ENCODE peak calls at places on chromosomes 3 and 15, in eight cellular contexts. One of them, this sample, is unnamed. For H3K4me1, the result is how much of the 10 kb centered on the place peaks cover.

GRCh38 chr15:25800761-25801515 is 62.2 kb downstream of the ATP10A start:
- DNase-seq in ascending aorta: no peak
- DNase-seq in thoracic aorta: no peak
- DNase-seq in cardiac muscle cell: no peak
- DNase-seq in pancreas: no peak
- DNase-seq in breast epithelium: no peak
- DNase-seq in lower lobe of right lung: no peak
- DNase-seq in lung: no peak
- DNase-seq in this sample: no peak

GRCh38 chr3:46900356-46900755 is 22.8 kb downstream of the PTH1R start:
- DNase-seq in cardiac muscle cell: no peak
- DNase-seq in breast epithelium: no peak
- DNase-seq in lower lobe of right lung: no peak
- DNase-seq in thoracic aorta: no peak
- DNase-seq in lung: no peak
- DNase-seq in pancreas: peak
- DNase-seq in ascending aorta: no peak
- DNase-seq in this sample: no peak

GRCh38 chr15:86073281-86073680 is 6.4 kb upstream of the AGBL1 start:
- DNase-seq in lung: no peak
- DNase-seq in cardiac muscle cell: no peak
- DNase-seq in thoracic aorta: no peak
- DNase-seq in breast epithelium: no peak
- DNase-seq in ascending aorta: no peak
- DNase-seq in lower lobe of right lung: no peak
- DNase-seq in pancreas: no peak
- DNase-seq in this sample: no peak

GRCh38 chr3:136042608-136043221 is 77.2 kb downstream of the PPP2R3A start:
- DNase-seq in lower lobe of right lung: no peak
- DNase-seq in thoracic aorta: no peak
- DNase-seq in ascending aorta: no peak
- DNase-seq in lung: no peak
- DNase-seq in breast epithelium: no peak
- DNase-seq in cardiac muscle cell: peak
- DNase-seq in pancreas: no peak
- DNase-seq in this sample: no peak

GRCh38 chr3:141498592-141499223 is 11.9 kb downstream of the RASA2 start:
- DNase-seq in ascending aorta: peak
- DNase-seq in cardiac muscle cell: peak
- DNase-seq in lung: peak
- DNase-seq in breast epithelium: peak
- DNase-seq in lower lobe of right lung: peak
- DNase-seq in thoracic aorta: no peak
- DNase-seq in pancreas: no peak
- DNase-seq in this sample: no peak

GRCh38 chr3:197454014-197454413 is 101.8 kb downstream of the BDH1 start:
- DNase-seq in pancreas: no peak
- DNase-seq in ascending aorta: no peak
- DNase-seq in thoracic aorta: no peak
- DNase-seq in cardiac muscle cell: peak
- DNase-seq in breast epithelium: no peak
- DNase-seq in lung: no peak
- DNase-seq in lower lobe of right lung: no peak
- DNase-seq in this sample: no peak

GRCh38 chr3:190491533-190492054 is 22.3 kb upstream of the IL1RAP start:
- DNase-seq in lung: no peak
- DNase-seq in pancreas: no peak
- DNase-seq in lower lobe of right lung: no peak
- DNase-seq in breast epithelium: no peak
- DNase-seq in thoracic aorta: no peak
- DNase-seq in ascending aorta: no peak
- DNase-seq in cardiac muscle cell: no peak
- DNase-seq in this sample: no peak

GRCh38 chr15:75182187-75183131 is 19.2 kb upstream of the C15orf39 start:
- DNase-seq in ascending aorta: no peak
- DNase-seq in lower lobe of right lung: no peak
- DNase-seq in thoracic aorta: no peak
- DNase-seq in lung: no peak
- DNase-seq in cardiac muscle cell: no peak
- DNase-seq in pancreas: no peak
- DNase-seq in breast epithelium: no peak
- DNase-seq in this sample: no peak

GRCh38 chr3:105948108-105948507 is 79.3 kb upstream of the CBLB start:
- DNase-seq in ascending aorta: no peak
- DNase-seq in thoracic aorta: no peak
- DNase-seq in breast epithelium: no peak
- DNase-seq in pancreas: no peak
- DNase-seq in cardiac muscle cell: no peak
- DNase-seq in lower lobe of right lung: no peak
- DNase-seq in lung: no peak
- DNase-seq in this sample: no peak

GRCh38 chr3:39814007-39814406 is 4.6 kb downstream of the MYRIP start:
- DNase-seq in pancreas: no peak
- DNase-seq in breast epithelium: no peak
- DNase-seq in cardiac muscle cell: peak
- DNase-seq in ascending aorta: no peak
- DNase-seq in thoracic aorta: no peak
- DNase-seq in lower lobe of right lung: no peak
- DNase-seq in lung: no peak
- DNase-seq in this sample: no peak

GRCh38 chr3:58434990-58435389 is 1.4 kb upstream of the PDHB start:
- DNase-seq in lung: no peak
- DNase-seq in lower lobe of right lung: no peak
- DNase-seq in thoracic aorta: no peak
- DNase-seq in cardiac muscle cell: peak
- DNase-seq in ascending aorta: peak
- DNase-seq in pancreas: no peak
- DNase-seq in breast epithelium: no peak
- DNase-seq in this sample: no peak

GRCh38 chr3:141326626-141327025 is 41.7 kb upstream of the ZBTB38 start:
- DNase-seq in pancreas: no peak
- DNase-seq in thoracic aorta: no peak
- DNase-seq in ascending aorta: no peak
- DNase-seq in lower lobe of right lung: no peak
- DNase-seq in breast epithelium: no peak
- DNase-seq in cardiac muscle cell: peak
- DNase-seq in lung: no peak
- DNase-seq in this sample: no peak

GRCh38 chr3:197690754-197691153 is 46.0 kb downstream of the RUBCN start:
- DNase-seq in ascending aorta: no peak
- DNase-seq in cardiac muscle cell: no peak
- DNase-seq in lung: no peak
- DNase-seq in pancreas: no peak
- DNase-seq in lower lobe of right lung: no peak
- DNase-seq in thoracic aorta: no peak
- DNase-seq in breast epithelium: no peak
- DNase-seq in this sample: no peak

GRCh38 chr3:32934150-32934742 is 17.2 kb upstream of the CCR4 start:
- DNase-seq in lower lobe of right lung: no peak
- DNase-seq in lung: no peak
- DNase-seq in breast epithelium: no peak
- DNase-seq in ascending aorta: peak
- DNase-seq in cardiac muscle cell: peak
- DNase-seq in pancreas: no peak
- DNase-seq in thoracic aorta: no peak
- DNase-seq in this sample: no peak

GRCh38 chr3:128226794-128227399 is 73.6 kb downstream of the EEFSEC start:
- DNase-seq in lower lobe of right lung: no peak
- DNase-seq in thoracic aorta: no peak
- DNase-seq in cardiac muscle cell: peak
- DNase-seq in pancreas: peak
- DNase-seq in ascending aorta: no peak
- DNase-seq in lung: no peak
- DNase-seq in breast epithelium: no peak
- DNase-seq in this sample: peak

GRCh38 chr3:32177702-32178198 is 60.7 kb upstream of the CMTM8 start:
- DNase-seq in breast epithelium: peak
- DNase-seq in pancreas: no peak
- DNase-seq in lower lobe of right lung: no peak
- DNase-seq in cardiac muscle cell: peak
- DNase-seq in ascending aorta: peak
- DNase-seq in lung: peak
- DNase-seq in thoracic aorta: no peak
- DNase-seq in this sample: no peak

GRCh38 chr3:50237754-50238548 is 1.9 kb downstream of the GNAI2 start:
- DNase-seq in lung: peak
- DNase-seq in thoracic aorta: peak
- DNase-seq in cardiac muscle cell: peak
- DNase-seq in ascending aorta: peak
- DNase-seq in lower lobe of right lung: peak
- DNase-seq in pancreas: peak
- DNase-seq in breast epithelium: peak
- DNase-seq in this sample: peak

GRCh38 chr3:171260899-171261298 is 199.3 kb downstream of the TNIK start:
- DNase-seq in cardiac muscle cell: no peak
- DNase-seq in lung: no peak
- DNase-seq in breast epithelium: no peak
- DNase-seq in ascending aorta: no peak
- DNase-seq in pancreas: no peak
- DNase-seq in thoracic aorta: no peak
- DNase-seq in lower lobe of right lung: no peak
- DNase-seq in this sample: no peak

GRCh38 chr3:189392969-189393368 is 221.2 kb downstream of the TPRG1 start:
- DNase-seq in breast epithelium: no peak
- DNase-seq in ascending aorta: no peak
- DNase-seq in cardiac muscle cell: no peak
- DNase-seq in lung: no peak
- DNase-seq in pancreas: no peak
- DNase-seq in lower lobe of right lung: no peak
- DNase-seq in thoracic aorta: no peak
- DNase-seq in this sample: no peak

GRCh38 chr3:148102156-148102555 is 595.5 kb upstream of the AGTR1 start:
- DNase-seq in breast epithelium: no peak
- DNase-seq in pancreas: no peak
- DNase-seq in ascending aorta: no peak
- DNase-seq in thoracic aorta: no peak
- DNase-seq in lung: no peak
- DNase-seq in lower lobe of right lung: no peak
- DNase-seq in cardiac muscle cell: no peak
- DNase-seq in this sample: no peak

GRCh38 chr3:161224786-161225185 is 3.7 kb downstream of the NMD3 start:
- DNase-seq in lung: no peak
- DNase-seq in lower lobe of right lung: no peak
- DNase-seq in cardiac muscle cell: no peak
- DNase-seq in pancreas: no peak
- DNase-seq in thoracic aorta: no peak
- DNase-seq in breast epithelium: no peak
- DNase-seq in ascending aorta: no peak
- DNase-seq in this sample: no peak
- H3K4me1 ChIP-seq in lung: under half
- H3K4me1 ChIP-seq in lower lobe of right lung: under half
- H3K4me1 ChIP-seq in cardiac muscle cell: under half
- H3K4me1 ChIP-seq in pancreas: under half
- H3K4me1 ChIP-seq in thoracic aorta: under half
- H3K4me1 ChIP-seq in breast epithelium: under half
- H3K4me1 ChIP-seq in ascending aorta: under half
- H3K4me1 ChIP-seq in this sample: under half

DNA sequence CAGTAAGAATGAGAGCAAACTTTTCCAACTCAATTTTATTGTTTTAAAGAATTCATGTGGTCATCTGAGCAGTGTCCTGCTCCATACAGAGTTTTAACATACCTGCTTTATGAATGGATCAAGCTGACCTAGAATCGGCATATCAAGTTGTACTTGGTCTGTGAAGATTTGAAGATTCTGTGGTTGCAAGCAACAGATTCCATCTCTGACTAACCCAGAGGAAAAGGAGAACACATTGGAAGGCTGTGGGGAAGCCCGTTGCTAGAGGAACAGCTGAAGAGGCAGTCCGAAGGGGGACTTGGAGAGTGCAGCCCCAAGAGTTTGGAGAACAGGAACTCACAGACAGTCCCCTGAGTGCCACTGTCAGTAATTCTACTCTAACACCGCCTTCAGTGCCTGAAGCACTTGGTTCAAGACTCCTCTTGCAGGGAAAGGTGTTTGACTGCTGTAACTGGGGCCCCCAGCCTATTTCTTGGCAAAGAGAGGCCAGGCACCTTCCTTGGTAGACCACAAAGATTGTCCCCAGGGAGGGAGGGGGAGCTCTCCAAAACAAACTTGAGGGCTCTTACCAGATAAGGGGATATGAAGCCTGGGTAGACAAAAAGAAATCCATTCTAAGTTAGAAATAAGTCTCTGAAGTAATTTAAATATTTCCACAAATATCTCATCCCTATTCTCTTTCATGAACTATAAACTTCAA is 88.8 kb downstream of the LARS2 start:
- DNase-seq in ascending aorta: no peak
- DNase-seq in thoracic aorta: no peak
- DNase-seq in cardiac muscle cell: peak
- DNase-seq in breast epithelium: no peak
- DNase-seq in lung: no peak
- DNase-seq in lower lobe of right lung: no peak
- DNase-seq in pancreas: no peak
- DNase-seq in this sample: no peak
- H3K4me3 ChIP-seq in ascending aorta: no peak
- H3K4me3 ChIP-seq in thoracic aorta: no peak
- H3K4me3 ChIP-seq in cardiac muscle cell: no peak
- H3K4me3 ChIP-seq in breast epithelium: no peak
- H3K4me3 ChIP-seq in lung: no peak
- H3K4me3 ChIP-seq in lower lobe of right lung: no peak
- H3K4me3 ChIP-seq in pancreas: no peak
- H3K4me3 ChIP-seq in this sample: no peak

DNA sequence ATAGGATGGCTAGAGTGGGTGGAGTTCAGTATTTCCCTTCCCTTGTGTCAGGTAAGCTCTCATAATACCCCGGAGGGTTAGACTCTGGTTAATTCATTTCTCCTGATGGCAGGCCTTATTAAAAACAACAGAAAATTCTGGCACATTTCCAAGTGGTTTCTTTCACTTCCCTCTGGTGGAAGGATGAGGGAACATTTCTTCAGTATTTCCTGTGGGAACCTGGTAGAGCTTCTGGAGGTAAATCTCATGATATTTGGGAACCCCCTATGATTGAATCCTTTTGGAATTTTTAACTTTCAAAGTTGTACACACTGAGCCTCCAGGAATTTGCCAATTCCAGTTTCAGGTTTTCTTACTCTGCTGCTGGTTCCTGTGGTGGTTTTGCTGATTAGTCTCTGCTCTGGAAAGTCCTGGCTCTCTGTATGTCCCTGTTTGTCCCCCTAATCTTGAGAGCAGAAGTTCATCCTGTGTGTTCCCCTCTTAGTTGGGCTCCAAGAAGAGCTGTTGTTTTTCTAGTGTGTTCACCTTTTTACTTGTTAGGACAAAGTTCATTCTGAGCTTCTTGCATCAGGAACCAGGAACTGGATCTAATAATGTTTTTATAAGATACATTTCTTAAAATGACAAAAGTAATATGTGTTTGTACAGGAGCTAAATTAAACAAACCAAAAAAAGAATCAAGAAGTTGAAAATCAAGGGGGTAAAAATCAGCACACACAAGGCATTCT is 12.1 kb downstream of the CHRNA7 start:
- DNase-seq in cardiac muscle cell: no peak
- DNase-seq in breast epithelium: no peak
- DNase-seq in pancreas: no peak
- DNase-seq in lower lobe of right lung: no peak
- DNase-seq in thoracic aorta: no peak
- DNase-seq in ascending aorta: no peak
- DNase-seq in lung: no peak
- DNase-seq in this sample: no peak
- H3K4me1 ChIP-seq in cardiac muscle cell: under half
- H3K4me1 ChIP-seq in breast epithelium: under half
- H3K4me1 ChIP-seq in pancreas: under half
- H3K4me1 ChIP-seq in lower lobe of right lung: under half
- H3K4me1 ChIP-seq in thoracic aorta: under half
- H3K4me1 ChIP-seq in ascending aorta: under half
- H3K4me1 ChIP-seq in lung: under half
- H3K4me1 ChIP-seq in this sample: under half

GRCh38 chr15:42511010-42511396 is 15.6 kb downstream of the SNAP23 start:
- DNase-seq in thoracic aorta: no peak
- DNase-seq in breast epithelium: no peak
- DNase-seq in cardiac muscle cell: peak
- DNase-seq in pancreas: no peak
- DNase-seq in lower lobe of right lung: no peak
- DNase-seq in lung: no peak
- DNase-seq in ascending aorta: no peak
- DNase-seq in this sample: no peak
- H3K4me3 ChIP-seq in thoracic aorta: peak
- H3K4me3 ChIP-seq in breast epithelium: no peak
- H3K4me3 ChIP-seq in cardiac muscle cell: no peak
- H3K4me3 ChIP-seq in pancreas: no peak
- H3K4me3 ChIP-seq in lower lobe of right lung: peak
- H3K4me3 ChIP-seq in lung: no peak
- H3K4me3 ChIP-seq in ascending aorta: peak
- H3K4me3 ChIP-seq in this sample: no peak

This sample was measured in psoas muscle.